ENCODE peak calls at places on chromosomes 11 and 22, in seven cellular contexts. E is neuronal stem cell, X is mesendoderm, W is H9, H is IMR-90, N is mesenchymal stem cell, P is trophoblast cell. V is an unnamed sample.

GRCh38 chr11:67355023-67355793 is 1.9 kb upstream of the POLD4 start:
- DNase-seq in X (no peak), E (no peak), P (no peak), H (no peak), N (no peak), W (no peak), V (no peak)

GRCh38 chr11:31720225-31720624 is 90.9 kb downstream of the PAX6 start:
- DNase-seq in X (no peak), N (no peak), P (no peak), E (no peak), H (no peak), W (no peak), V (no peak)

GRCh38 chr11:125874556-125875124 is 12.8 kb upstream of the HYLS1 start:
- DNase-seq in X (peak), N (peak), E (peak), P (peak), W (peak), H (peak), V (peak)

GRCh38 chr22:20140521-20140964 is 8.9 kb downstream of the ZDHHC8 start:
- DNase-seq in W (no peak), H (no peak), P (no peak), N (no peak), E (no peak), X (no peak), V (no peak)

GRCh38 chr11:106442032-106442431 is 364.6 kb downstream of the AASDHPPT start:
- DNase-seq in X (no peak), H (no peak), P (no peak), W (no peak), N (no peak), E (no peak), V (no peak)

GRCh38 chr22:34851918-34852662 is 213.9 kb upstream of the ISX start:
- DNase-seq in P (no peak), H (no peak), N (no peak), W (no peak), E (no peak), X (peak), V (no peak)

GRCh38 chr11:133928628-133929059 is 28.1 kb downstream of the IGSF9B start:
- DNase-seq in N (no peak), E (no peak), W (peak), X (peak), P (peak), H (no peak), V (no peak)

GRCh38 chr11:79019277-79019676 is 421.6 kb downstream of the TENM4 start:
- DNase-seq in W (no peak), P (no peak), X (no peak), H (no peak), N (no peak), E (no peak), V (no peak)

GRCh38 chr22:49951986-49952896 is 8.3 kb upstream of the PIM3 start:
- DNase-seq in E (no peak), W (peak), N (peak), X (peak), H (peak), P (peak), V (no peak)

GRCh38 chr22:26648011-26648497 is 9.3 kb upstream of the MIAT start:
- DNase-seq in E (peak), X (peak), P (no peak), N (no peak), H (no peak), W (peak), V (peak)

GRCh38 chr11:75577198-75577597 is 15.1 kb downstream of the SERPINH1 start:
- DNase-seq in P (peak), E (no peak), H (peak), W (peak), N (peak), X (peak), V (peak)

GRCh38 chr11:108538022-108538424 is 39.8 kb upstream of the POGLUT3 start:
- DNase-seq in E (no peak), H (no peak), W (no peak), N (no peak), X (no peak), P (peak), V (no peak)

GRCh38 chr22:49153921-49154320 is 673.8 kb downstream of the BRD1 start:
- DNase-seq in E (no peak), X (no peak), P (no peak), H (no peak), N (no peak), W (no peak), V (no peak)

GRCh38 chr22:27588273-27588672 is 213.3 kb downstream of the MN1 start:
- DNase-seq in X (no peak), P (no peak), E (no peak), H (no peak), N (no peak), W (no peak), V (no peak)

GRCh38 chr11:68297052-68297378 is 15.4 kb upstream of the LRP5 start:
- DNase-seq in P (no peak), N (no peak), W (no peak), X (no peak), H (no peak), E (no peak), V (no peak)

GRCh38 chr11:60765355-60765754 is 8.7 kb downstream of the MS4A15 start:
- DNase-seq in N (no peak), H (no peak), X (no peak), W (no peak), E (no peak), P (peak), V (no peak)

GRCh38 chr22:46791201-46791731 is 28.8 kb downstream of the TBC1D22A start:
- DNase-seq in H (peak), W (no peak), E (no peak), N (peak), P (peak), X (no peak), V (no peak)

GRCh38 chr11:10498022-10498400 is 42.9 kb downstream of the AMPD3 start:
- DNase-seq in H (no peak), N (no peak), W (peak), X (no peak), P (no peak), E (no peak), V (no peak)

GRCh38 chr11:11668293-11668692 is 46.5 kb upstream of the GALNT18 start:
- DNase-seq in P (no peak), X (no peak), N (no peak), H (no peak), E (no peak), W (no peak), V (no peak)

GRCh38 chr11:84194696-84195095 is 908.5 kb upstream of the CCDC90B start:
- DNase-seq in N (no peak), E (no peak), W (no peak), X (no peak), H (no peak), P (no peak), V (no peak)

GRCh38 chr11:73838443-73839122 is 38.1 kb downstream of the COA4 start:
- DNase-seq in X (peak), H (peak), N (peak), E (no peak), P (peak), W (no peak), V (peak)

GRCh38 chr22:40426671-40427070 is 56.3 kb downstream of the SGSM3 start:
- DNase-seq in N (peak), H (peak), W (no peak), P (no peak), X (no peak), E (no peak), V (no peak)

GRCh38 chr22:48350456-48350855 is 1477.2 kb downstream of the BRD1 start:
- DNase-seq in E (no peak), N (no peak), H (no peak), P (no peak), W (no peak), X (no peak), V (no peak)

GRCh38 chr22:47086596-47087248 is 324.3 kb downstream of the TBC1D22A start:
- DNase-seq in W (peak), E (no peak), P (no peak), H (no peak), X (no peak), N (no peak), V (no peak)

GRCh38 chr11:62923634-62924411 is 2.7 kb upstream of the CHRM1 start:
- DNase-seq in N (no peak), W (no peak), E (no peak), X (peak), H (no peak), P (peak), V (no peak)

GRCh38 chr11:102390667-102391449 is 43.8 kb downstream of the BIRC2 start:
- DNase-seq in E (peak), P (peak), X (peak), N (peak), H (peak), W (peak), V (peak)

GRCh38 chr11:44243633-44244343 is 66.2 kb downstream of the ALX4 start:
- DNase-seq in W (peak), X (peak), N (peak), P (no peak), H (peak), E (peak), V (no peak)

GRCh38 chr11:3675971-3676370 is 4.8 kb upstream of the CHRNA10 start:
- DNase-seq in X (no peak), H (no peak), E (no peak), N (no peak), P (no peak), W (no peak), V (no peak)

GRCh38 chr11:108562746-108563581 is 30.6 kb downstream of the EXPH5 start:
- DNase-seq in W (no peak), P (no peak), N (no peak), H (no peak), X (no peak), E (no peak), V (no peak)

GRCh38 chr11:113148076-113148475 is 166.3 kb upstream of the TTC12 start:
- DNase-seq in N (no peak), P (no peak), E (no peak), H (no peak), W (no peak), X (no peak), V (no peak)

GRCh38 chr22:20013382-20013871 is 3.2 kb downstream of the ARVCF start:
- DNase-seq in E (peak), P (peak), N (peak), H (peak), W (peak), X (peak), V (peak)

GRCh38 chr11:124825876-124826275 is 25.7 kb upstream of the MSANTD2 start:
- DNase-seq in X (no peak), E (no peak), W (no peak), N (no peak), H (no peak), P (peak), V (no peak)

GRCh38 chr22:31088233-31088986 is 7.3 kb downstream of the SMTN start:
- DNase-seq in E (no peak), P (no peak), N (no peak), X (no peak), W (no peak), H (no peak), V (no peak)

GRCh38 chr11:114079406-114080072 is 20.0 kb downstream of the ZBTB16 start:
- DNase-seq in N (peak), P (no peak), X (no peak), E (no peak), H (no peak), W (no peak), V (no peak)

GRCh38 chr11:10454902-10455631 is at the start of gene AMPD3:
- DNase-seq in W (peak), P (peak), N (peak), X (no peak), H (peak), E (no peak), V (no peak)

GRCh38 chr11:71283960-71284359 is 31.6 kb upstream of the SHANK2 start:
- DNase-seq in E (no peak), X (no peak), H (no peak), N (no peak), W (peak), P (peak), V (no peak)

GRCh38 chr22:22450343-22450839 is 58.2 kb downstream of the ZNF280B start:
- DNase-seq in W (no peak), P (peak), X (no peak), N (no peak), E (no peak), H (no peak), V (no peak)
- H3K4ac ChIP-seq in W (no peak), P (no peak), X (no peak), N (no peak), E (no peak), H (no peak), V (no peak)

GRCh38 chr11:80617156-80617555 is 1176.3 kb upstream of the TENM4 start:
- DNase-seq in N (no peak), X (no peak), H (no peak), E (no peak), W (no peak), P (no peak), V (no peak)
- H3K4ac ChIP-seq in N (no peak), X (no peak), H (no peak), E (no peak), W (no peak), P (no peak), V (no peak)

GRCh38 chr11:123258877-123259276 is 63.8 kb upstream of the CLMP start:
- DNase-seq in N (no peak), H (no peak), W (no peak), X (no peak), P (no peak), E (no peak), V (no peak)
- H3K4ac ChIP-seq in N (no peak), H (no peak), W (no peak), X (no peak), P (no peak), E (no peak), V (no peak)

GRCh38 chr11:130301002-130301401 is 13.7 kb downstream of the ZBTB44 start:
- DNase-seq in P (no peak), N (no peak), E (no peak), W (no peak), X (no peak), H (no peak), V (no peak)
- H3K4ac ChIP-seq in P (no peak), N (no peak), E (no peak), W (no peak), X (no peak), H (no peak), V (no peak)

GRCh38 chr22:25542720-25543402 is 21.6 kb upstream of the GRK3 start:
- DNase-seq in E (no peak), W (no peak), P (peak), N (no peak), H (no peak), X (no peak), V (no peak)

GRCh38 chr22:25536578-25536977 is 27.9 kb upstream of the GRK3 start:
- DNase-seq in E (no peak), N (no peak), X (no peak), H (no peak), W (no peak), P (no peak), V (no peak)

GRCh38 chr22:25540912-25541660 is 23.4 kb upstream of the GRK3 start:
- DNase-seq in W (no peak), P (peak), X (no peak), H (no peak), E (no peak), N (no peak), V (no peak)

GRCh38 chr22:25542231-25542630 is 22.2 kb upstream of the GRK3 start:
- DNase-seq in X (no peak), P (peak), N (no peak), E (no peak), W (no peak), H (no peak), V (no peak)

DNA sequence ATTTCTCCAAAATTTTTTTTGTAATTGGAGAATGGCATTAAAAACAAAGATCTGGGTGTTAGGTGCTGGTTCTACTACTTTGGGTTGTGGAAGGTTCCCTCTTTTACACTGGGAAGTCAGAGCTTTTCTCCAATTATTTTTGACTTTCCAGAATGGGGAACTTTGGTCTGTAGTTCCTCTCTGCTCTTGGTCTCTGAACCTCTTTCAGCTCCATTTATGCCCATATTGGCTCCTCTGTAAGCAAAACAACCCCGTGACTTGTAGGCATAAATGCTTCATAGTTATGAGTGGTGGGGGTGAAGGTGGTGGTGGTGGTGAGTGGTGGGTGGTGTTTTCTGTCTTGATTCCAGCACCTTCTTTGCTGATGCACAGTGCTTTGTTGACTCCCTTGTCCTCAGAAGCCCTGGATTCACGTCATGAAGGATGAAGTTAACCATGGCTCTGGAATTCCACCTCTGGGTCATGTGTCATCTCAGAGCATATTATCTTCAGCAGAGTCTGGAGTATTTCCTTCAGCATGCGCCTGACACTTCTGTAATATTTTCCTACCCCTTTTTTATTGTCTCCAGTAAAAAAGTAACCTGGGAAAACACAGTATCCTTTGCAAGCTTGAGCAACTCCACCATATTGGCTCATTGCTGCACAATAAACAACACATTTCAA is 24.2 kb upstream of the GRK3 start:
- DNase-seq in X (no peak), H (no peak), E (no peak), P (peak), N (no peak), W (no peak), V (no peak)
- H3K4ac ChIP-seq in X (no peak), H (no peak), E (no peak), P (no peak), N (no peak), W (no peak), V (no peak)

V was measured in H1.